ENCODE peak calls at places on chromosomes 11 and 22, in five cellular contexts. Y is nephron progenitor cell, Z is GM13977, A is endothelial cell, K is HepG2. R is an unnamed sample.

GRCh38 chr11:9803685-9804413 is 140.0 kb downstream of the SWAP70 start:
- DNase-seq in Y (no peak), Z (no peak), A (no peak), K (no peak), R (peak)

GRCh38 chr11:20045098-20045688 is 115.1 kb downstream of the DBX1 start:
- DNase-seq in Y (no peak), Z (no peak), A (no peak), K (no peak), R (no peak)

GRCh38 chr11:128409476-128409875 is 177.9 kb downstream of the ETS1 start:
- DNase-seq in Y (no peak), Z (no peak), A (no peak), K (no peak), R (peak)

GRCh38 chr11:130070109-130070828 is 575 bp downstream of the APLP2 start:
- DNase-seq in Y (peak), Z (peak), A (peak), K (no peak), R (no peak)

GRCh38 chr11:118078972-118079411 is 2.1 kb downstream of the TMPRSS4 start:
- DNase-seq in Y (peak), Z (no peak), A (no peak), K (no peak), R (no peak)

GRCh38 chr11:34411786-34412185 is 26.9 kb upstream of the CAT start:
- DNase-seq in Y (no peak), Z (no peak), A (no peak), K (no peak), R (no peak)

GRCh38 chr11:78768345-78768744 is 193.7 kb upstream of the NARS2 start:
- DNase-seq in Y (no peak), Z (no peak), A (no peak), K (no peak), R (no peak)

GRCh38 chr22:47290706-47291430 is 528.4 kb downstream of the TBC1D22A start:
- DNase-seq in Y (no peak), Z (no peak), A (no peak), K (no peak), R (no peak)

GRCh38 chr22:47705350-47705749 is 942.9 kb downstream of the TBC1D22A start:
- DNase-seq in Y (no peak), Z (no peak), A (no peak), K (no peak), R (no peak)

GRCh38 chr11:74008373-74009229 is at the start of gene UCP3:
- DNase-seq in Y (no peak), Z (no peak), A (no peak), K (no peak), R (no peak)

GRCh38 chr22:49647346-49648026 is 180.2 kb downstream of the BRD1 start:
- DNase-seq in Y (peak), Z (no peak), A (no peak), K (no peak), R (no peak)
- TF ChIP-seq CTCF in Y (no peak), Z (no peak), A (no peak), K (peak), R (no peak)

DNA sequence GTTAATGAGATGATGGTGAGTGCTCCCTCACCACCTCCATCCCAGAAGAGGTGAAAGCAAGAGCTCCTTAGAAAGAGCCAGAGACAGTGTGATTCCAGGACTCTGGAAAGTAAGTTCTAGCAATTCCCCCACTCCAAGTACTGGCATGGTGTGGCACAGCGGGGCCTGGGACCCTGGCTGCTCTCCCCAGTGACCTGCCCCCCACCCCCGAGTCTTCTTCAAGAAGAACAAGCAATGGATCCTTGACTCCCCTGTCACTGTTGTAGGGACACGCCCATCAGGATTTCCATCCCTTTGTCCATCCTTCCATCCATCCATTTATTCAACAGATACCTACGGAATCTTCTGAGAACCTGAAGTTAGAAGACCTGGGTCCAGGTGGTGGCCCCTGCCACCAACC is 44.4 kb downstream of the C11orf96 start:
- DNase-seq in Y (no peak), Z (no peak), A (no peak), K (no peak), R (no peak)
- TF ChIP-seq CTCF in Y (no peak), Z (no peak), A (no peak), K (no peak), R (no peak)

DNA sequence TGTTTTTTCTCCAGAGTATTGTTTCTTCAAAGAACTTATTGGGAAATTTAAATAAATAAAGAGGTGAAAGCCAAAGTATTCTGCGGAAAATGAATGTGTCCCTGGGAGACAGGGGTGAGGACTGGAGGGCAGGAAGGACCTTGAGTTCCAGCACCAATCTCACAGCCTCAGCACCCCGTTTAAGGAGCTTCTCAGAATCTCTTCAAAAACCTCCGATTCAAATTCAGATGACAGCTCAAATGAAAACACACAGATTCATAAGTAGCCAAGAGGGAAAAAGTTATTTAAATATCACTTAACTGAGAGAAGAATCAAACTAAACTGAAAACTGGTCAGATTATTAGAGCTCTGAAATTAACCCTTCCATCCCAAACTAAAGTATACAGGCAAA is 12.5 kb downstream of the MTMR2 start:
- DNase-seq in Y (no peak), Z (no peak), A (no peak), K (no peak), R (no peak)
- TF ChIP-seq CTCF in Y (no peak), Z (no peak), A (no peak), K (no peak), R (no peak)

GRCh38 chr11:115613004-115613403 is 108.8 kb upstream of the CADM1 start:
- DNase-seq in Y (no peak), Z (no peak), A (no peak), K (no peak), R (no peak)
- TF ChIP-seq CTCF in Y (no peak), Z (no peak), A (no peak), K (no peak), R (no peak)

GRCh38 chr22:20439556-20439927 is 1.9 kb upstream of the SCARF2 start:
- DNase-seq in Y (no peak), Z (peak), A (no peak), K (no peak), R (no peak)
- TF ChIP-seq CTCF in Y (no peak), Z (no peak), A (no peak), K (no peak), R (no peak)

DNA sequence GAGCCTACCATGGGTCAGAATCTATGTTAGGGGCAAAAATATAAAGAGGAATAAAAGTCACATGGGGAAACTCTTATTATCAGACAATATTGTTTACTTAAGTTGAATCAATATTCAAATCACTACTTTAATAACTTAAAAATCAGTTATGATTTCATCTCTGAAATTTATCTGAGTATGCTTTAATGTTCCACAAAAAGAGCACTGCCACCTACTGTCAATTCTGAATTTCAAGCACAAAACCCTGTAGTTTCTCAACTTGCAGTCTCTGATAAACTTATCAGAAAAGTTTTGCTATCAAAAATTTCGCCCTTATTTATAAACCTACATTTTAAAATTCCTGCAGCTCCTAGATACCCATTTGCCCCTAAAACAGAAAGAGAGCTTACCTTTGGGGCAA is 47.3 kb downstream of the RDX start:
- DNase-seq in Y (no peak), Z (no peak), A (no peak), K (no peak), R (peak)
- TF ChIP-seq CTCF in Y (no peak), Z (peak), A (no peak), K (no peak), R (peak)

GRCh38 chr11:44823006-44823405 is 96.2 kb downstream of the TSPAN18 start:
- DNase-seq in Y (peak), Z (no peak), A (peak), K (no peak), R (no peak)
- TF ChIP-seq CTCF in Y (no peak), Z (peak), A (peak), K (peak), R (peak)

DNA sequence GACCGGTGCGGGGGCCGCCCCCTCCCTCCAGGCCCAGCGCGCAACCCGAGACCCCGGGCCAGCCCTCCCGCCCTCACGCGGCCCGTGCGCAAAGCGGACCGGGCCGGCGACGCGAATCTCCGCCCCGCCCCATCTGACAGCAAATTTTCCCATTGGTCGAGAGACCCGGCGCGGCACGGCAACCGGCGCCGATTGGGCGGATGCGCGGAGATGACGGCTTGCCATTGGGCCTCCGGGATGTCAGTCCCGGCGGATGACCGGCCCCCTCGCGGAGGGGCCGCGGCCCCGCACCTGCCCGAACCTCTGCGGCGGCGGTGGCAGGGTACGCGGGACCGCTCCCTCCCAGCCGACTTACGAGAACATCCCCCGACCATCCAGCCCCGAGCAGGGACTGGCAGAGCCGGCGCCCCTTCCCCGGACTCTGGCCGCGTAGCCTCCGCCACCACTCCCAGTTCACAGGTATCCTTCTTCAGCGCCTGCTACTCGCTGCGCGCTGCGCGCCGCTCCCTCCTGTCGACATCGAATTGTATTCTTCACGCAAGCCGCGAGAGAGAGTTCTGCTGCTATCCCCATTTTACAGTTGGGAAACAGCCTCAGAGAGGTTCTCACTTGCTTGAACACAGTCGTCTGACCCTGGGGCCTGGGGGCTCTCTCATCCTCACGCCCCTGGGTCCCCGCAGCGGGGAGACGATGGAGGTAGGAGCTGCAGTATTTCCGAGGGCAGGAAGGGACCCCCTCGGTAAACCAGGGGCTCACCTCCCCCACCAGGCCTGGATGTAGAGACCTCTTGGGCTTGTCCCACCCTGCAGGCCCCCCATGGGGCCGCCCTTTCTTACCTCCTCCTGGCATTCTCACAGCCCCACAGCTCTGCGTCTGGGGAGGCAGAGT is at the start of gene ARVCF:
- DNase-seq in Y (peak), Z (peak), A (peak), K (peak), R (peak)
- TF ChIP-seq CTCF in Y (no peak), Z (no peak), A (no peak), K (no peak), R (no peak)

DNA sequence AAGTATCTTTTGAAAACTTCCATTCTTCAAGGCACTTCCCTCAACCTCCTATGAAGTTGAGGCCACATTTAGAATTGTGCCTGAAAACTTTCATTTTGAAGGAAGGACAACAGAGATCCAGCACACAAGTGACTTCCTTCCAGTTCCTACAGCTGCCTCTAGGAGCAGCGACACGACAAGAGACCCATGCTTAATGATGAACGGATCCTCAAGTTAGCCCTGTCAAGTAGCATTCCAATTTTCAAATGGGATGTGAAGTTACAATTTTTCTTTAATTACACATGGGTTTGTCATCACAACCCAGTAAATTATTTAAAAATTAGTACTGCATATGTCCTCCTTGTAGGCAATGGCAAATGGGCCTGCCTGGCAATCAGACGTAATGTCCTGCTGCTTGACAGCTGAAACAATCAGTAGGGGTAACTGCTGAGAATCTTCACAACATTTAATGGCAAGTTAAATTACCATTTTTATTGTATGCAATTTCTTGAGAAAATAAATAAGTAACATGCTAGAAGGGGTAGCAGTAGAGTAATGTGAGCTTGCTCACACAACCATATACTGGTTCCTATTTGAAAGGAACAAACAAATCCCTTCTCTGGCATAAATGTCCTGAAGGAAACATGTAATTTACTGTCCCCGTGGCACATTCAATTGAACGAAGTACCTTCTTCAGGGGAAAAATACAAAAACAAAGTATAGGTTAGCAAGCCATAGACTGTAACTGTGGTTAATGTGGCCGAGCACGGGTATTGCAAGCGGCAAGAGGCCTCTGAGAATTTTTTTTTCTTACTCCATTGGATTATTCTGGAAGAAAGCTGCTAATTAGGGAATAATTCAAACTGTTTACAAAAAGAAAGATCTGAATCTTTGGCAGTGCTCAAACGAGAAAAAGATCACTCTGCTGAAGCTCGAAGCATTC is 288.3 kb downstream of the CADM1 start:
- DNase-seq in Y (no peak), Z (no peak), A (peak), K (peak), R (no peak)
- TF ChIP-seq CTCF in Y (peak), Z (no peak), A (peak), K (no peak), R (peak)

DNA sequence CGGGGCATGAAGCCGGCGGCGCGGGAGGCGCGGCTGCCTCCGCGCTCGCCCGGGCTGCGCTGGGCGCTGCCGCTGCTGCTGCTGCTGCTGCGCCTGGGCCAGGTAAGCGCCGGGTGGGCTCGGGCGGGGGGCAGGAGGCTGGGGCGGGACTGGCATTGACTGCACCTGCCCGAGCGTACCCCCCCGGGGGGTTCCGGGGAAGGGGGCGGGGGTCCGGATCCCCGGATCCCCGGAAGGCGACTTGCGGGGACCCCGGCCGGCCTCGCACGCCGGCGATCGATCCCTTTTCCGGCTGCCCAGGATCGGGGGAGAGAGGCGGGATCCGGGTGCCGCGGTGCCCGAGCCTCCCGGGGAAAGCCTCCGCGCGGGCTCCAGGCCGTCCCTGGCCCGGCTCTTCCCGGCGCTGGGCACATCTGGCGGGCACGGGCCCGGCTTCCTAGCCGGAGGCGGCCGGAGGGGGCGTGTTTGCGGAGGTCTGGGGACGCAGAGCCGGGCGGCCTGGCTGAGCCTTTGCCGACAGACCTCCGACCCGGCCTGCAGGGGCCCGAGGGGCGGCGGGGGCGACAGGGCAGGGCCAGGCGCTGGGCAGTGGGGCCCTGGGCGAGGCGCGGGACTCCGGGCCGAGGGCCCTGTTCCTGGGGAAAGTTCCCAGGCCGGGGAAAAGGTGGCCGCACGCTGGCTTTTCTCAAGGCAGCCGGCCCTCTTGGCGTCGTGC is 705 bp downstream of the PTPRJ start:
- DNase-seq in Y (peak), Z (peak), A (peak), K (no peak), R (peak)
- TF ChIP-seq CTCF in Y (no peak), Z (peak), A (no peak), K (no peak), R (peak)

R was measured in AG10803.